ENCODE peak calls at places on chromosomes 7 and 10, in seven cellular contexts. E, K, B, R, O, F and V are unnamed samples.

GRCh38 chr7:112205348-112206237 is 606 bp downstream of the DOCK4 start:
- DNase-seq in E (peak; percentile 68), K (peak; percentile 77), B (no peak), R (peak; percentile 64), O (peak; percentile 35), F (peak; percentile 79), V (no peak)

GRCh38 chr7:138352570-138353461 is 107.2 kb upstream of the TRIM24 start:
- DNase-seq in E (peak; percentile 29), K (no peak), B (no peak), R (no peak), O (no peak), F (no peak), V (no peak)

GRCh38 chr7:32163141-32163806 is 93.1 kb upstream of the PDE1C start:
- DNase-seq in E (peak; percentile 86), K (no peak), B (no peak), R (no peak), O (no peak), F (peak; percentile 55), V (no peak)

GRCh38 chr7:4774804-4775280 is 581 bp upstream of the AP5Z1 start:
- DNase-seq in E (no peak), K (peak; percentile 60), B (no peak), R (no peak), O (peak; percentile 36), F (no peak), V (peak; percentile 42)

GRCh38 chr7:100352984-100353684 is 4.8 kb upstream of the PILRB start:
- DNase-seq in E (no peak), K (no peak), B (no peak), R (no peak), O (no peak), F (peak; percentile 48), V (no peak)

GRCh38 chr10:72291019-72291532 is 17.4 kb downstream of the DDIT4 start:
- DNase-seq in E (no peak), K (no peak), B (no peak), R (peak; percentile 77), O (no peak), F (no peak), V (no peak)

GRCh38 chr7:94838717-94839116 is 68.7 kb upstream of the PPP1R9A start:
- DNase-seq in E (no peak), K (no peak), B (no peak), R (no peak), O (no peak), F (no peak), V (no peak)

GRCh38 chr10:88792656-88793055 is 9.9 kb upstream of the LIPM start:
- DNase-seq in E (no peak), K (no peak), B (no peak), R (no peak), O (no peak), F (peak; percentile 48), V (no peak)

GRCh38 chr10:84138478-84139125 is 707 bp upstream of the GHITM start:
- DNase-seq in E (peak; percentile 58), K (peak; percentile 36), B (no peak), R (peak; percentile 81), O (peak; percentile 50), F (peak; percentile 57), V (no peak)

GRCh38 chr10:73950155-73950554 is 39.2 kb downstream of the PLAU start:
- DNase-seq in E (no peak), K (no peak), B (no peak), R (no peak), O (no peak), F (no peak), V (no peak)

GRCh38 chr10:788796-789748 is 99.6 kb upstream of the DIP2C start:
- DNase-seq in E (peak; percentile 84), K (peak; percentile 73), B (no peak), R (no peak), O (peak; percentile 20), F (peak; percentile 94), V (peak; percentile 59)

GRCh38 chr10:86888585-86889381 is 68.6 kb downstream of the MMRN2 start:
- DNase-seq in E (no peak), K (no peak), B (no peak), R (no peak), O (no peak), F (no peak), V (no peak)

GRCh38 chr7:95861041-95861440 is 88.7 kb downstream of the DYNC1I1 start:
- DNase-seq in E (no peak), K (no peak), B (no peak), R (no peak), O (no peak), F (no peak), V (no peak)

GRCh38 chr10:22564060-22564459 is 150.3 kb downstream of the PIP4K2A start:
- DNase-seq in E (no peak), K (no peak), B (no peak), R (no peak), O (no peak), F (no peak), V (no peak)

GRCh38 chr10:69362471-69362954 is 54.2 kb downstream of the TACR2 start:
- DNase-seq in E (peak; percentile 28), K (no peak), B (no peak), R (peak; percentile 55), O (no peak), F (peak; percentile 92), V (no peak)

GRCh38 chr7:24406053-24406561 is 122.1 kb downstream of the NPY start:
- DNase-seq in E (no peak), K (no peak), B (no peak), R (no peak), O (no peak), F (no peak), V (no peak)

GRCh38 chr7:125355899-125356298 is 426.3 kb upstream of the POT1 start:
- DNase-seq in E (no peak), K (no peak), B (no peak), R (no peak), O (no peak), F (no peak), V (no peak)

GRCh38 chr7:157412021-157412443 is 75.2 kb downstream of the DNAJB6 start:
- DNase-seq in E (no peak), K (no peak), B (no peak), R (peak; percentile 77), O (no peak), F (peak; percentile 23), V (no peak)

GRCh38 chr10:102245101-102245931 is at the start of gene GBF1:
- DNase-seq in E (peak; percentile 100), K (peak; percentile 88), B (peak; percentile 79), R (peak; percentile 96), O (peak; percentile 100), F (peak; percentile 94), V (peak; percentile 97)

GRCh38 chr10:131354380-131354779 is 42.9 kb upstream of the TCERG1L start:
- DNase-seq in E (no peak), K (no peak), B (no peak), R (no peak), O (no peak), F (no peak), V (no peak)

GRCh38 chr7:27213150-27213903 is 13.4 kb upstream of the HOXA13 start:
- DNase-seq in E (no peak), K (no peak), B (no peak), R (no peak), O (no peak), F (peak; percentile 60), V (no peak)
- H3K27ac ChIP-seq in E (no peak overlapping the region), K (no peak overlapping the region), B (no peak overlapping the region), R (no peak overlapping the region), O (no peak overlapping the region), F (peak overlapping the region; percentile 30), V (no peak overlapping the region)

GRCh38 chr10:95284807-95285206 is 6.0 kb downstream of the PDLIM1 start:
- DNase-seq in E (no peak), K (no peak), B (no peak), R (no peak), O (no peak), F (no peak), V (no peak)

GRCh38 chr10:95285556-95285955 is 5.2 kb downstream of the PDLIM1 start:
- DNase-seq in E (no peak), K (no peak), B (no peak), R (no peak), O (no peak), F (no peak), V (no peak)

GRCh38 chr10:95288273-95288672 is 2.5 kb downstream of the PDLIM1 start:
- DNase-seq in E (no peak), K (no peak), B (no peak), R (no peak), O (no peak), F (no peak), V (no peak)

GRCh38 chr10:95287281-95287680 is 3.5 kb downstream of the PDLIM1 start:
- DNase-seq in E (no peak), K (no peak), B (no peak), R (no peak), O (no peak), F (no peak), V (no peak)

GRCh38 chr10:95286707-95287106 is 4.1 kb downstream of the PDLIM1 start:
- DNase-seq in E (no peak), K (no peak), B (no peak), R (no peak), O (no peak), F (no peak), V (no peak)
- H3K27ac ChIP-seq in E (no peak overlapping the region), K (no peak overlapping the region), B (peak overlapping the region; percentile 95), R (no peak overlapping the region), O (peak overlapping the region; percentile 12), F (peak overlapping the region; percentile 85), V (no peak overlapping the region)

GRCh38 chr10:24645784-24646183 is 77.9 kb downstream of the ARHGAP21 start:
- DNase-seq in E (no peak), K (no peak), B (no peak), R (no peak), O (peak; percentile 20), F (no peak), V (no peak)

GRCh38 chr10:24642921-24643678 is 80.6 kb downstream of the ARHGAP21 start:
- DNase-seq in E (peak; percentile 82), K (no peak), B (no peak), R (no peak), O (peak; percentile 55), F (no peak), V (no peak)

GRCh38 chr10:24645022-24645421 is 78.7 kb downstream of the ARHGAP21 start:
- DNase-seq in E (no peak), K (no peak), B (no peak), R (no peak), O (no peak), F (no peak), V (no peak)

GRCh38 chr10:24639124-24639523 is 84.6 kb downstream of the ARHGAP21 start:
- DNase-seq in E (no peak), K (no peak), B (no peak), R (no peak), O (no peak), F (no peak), V (no peak)

GRCh38 chr10:24643679-24644209 is 79.9 kb downstream of the ARHGAP21 start:
- DNase-seq in E (no peak), K (no peak), B (no peak), R (no peak), O (no peak), F (no peak), V (no peak)
- H3K27ac ChIP-seq in E (peak overlapping the region; percentile 34), K (no peak overlapping the region), B (no peak overlapping the region), R (no peak overlapping the region), O (no peak overlapping the region), F (peak overlapping the region; percentile 24), V (no peak overlapping the region)

DNA sequence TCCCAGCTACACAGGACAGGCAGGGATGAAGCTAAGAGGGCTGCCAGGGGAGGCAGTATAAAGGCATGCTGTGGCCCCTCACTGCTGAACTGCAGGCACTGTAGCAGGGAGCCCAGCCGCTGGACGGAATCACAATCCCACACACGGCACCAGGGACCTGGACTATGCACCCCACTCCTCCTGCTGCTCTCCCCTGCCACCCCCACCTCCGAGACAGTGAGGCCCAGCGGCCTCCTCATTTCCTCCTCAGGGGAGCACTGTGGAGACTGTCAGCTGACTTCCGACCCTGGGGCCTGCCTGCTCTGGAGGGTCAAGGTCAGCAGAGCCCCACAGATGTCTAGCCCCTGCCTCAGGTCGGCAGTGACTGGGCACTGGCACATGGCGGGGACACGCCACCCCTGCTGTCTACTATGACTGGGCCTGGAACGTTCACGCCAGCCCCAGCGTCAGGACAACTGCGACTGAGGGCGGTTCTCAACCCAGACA is 92.7 kb downstream of the FAM53B start:
- DNase-seq in E (no peak), K (no peak), B (no peak), R (peak; percentile 47), O (no peak), F (no peak), V (no peak)
- H3K27ac ChIP-seq in E (no peak overlapping the region), K (no peak overlapping the region), B (peak overlapping the region; percentile 90), R (peak overlapping the region; percentile 79), O (no peak overlapping the region), F (peak overlapping the region; percentile 84), V (peak overlapping the region; percentile 88)